ENCODE peak calls at places on chromosome 3, in five cellular contexts. M, U, I, X and K are unnamed samples.

GRCh38 chr3:173894-174293 is 22.7 kb upstream of the CHL1 start:
- DNase-seq in M (no peak), U (no peak), I (no peak), X (no peak), K (no peak)

GRCh38 chr3:153029350-153029749 is 132.7 kb upstream of the RAP2B start:
- DNase-seq in M (no peak), U (no peak), I (peak; percentile 27), X (no peak), K (no peak)

GRCh38 chr3:48856469-48856868 is 8.8 kb upstream of the PRKAR2A start:
- DNase-seq in M (no peak), U (no peak), I (no peak), X (no peak), K (no peak)

GRCh38 chr3:139555249-139555648 is 15.7 kb upstream of the RBP1 start:
- DNase-seq in M (no peak), U (no peak), I (no peak), X (no peak), K (no peak)

GRCh38 chr3:183163563-183163962 is 1.0 kb upstream of the LAMP3 start:
- DNase-seq in M (no peak), U (no peak), I (no peak), X (no peak), K (no peak)

GRCh38 chr3:101695779-101696372 is 9.4 kb upstream of the RPL24 start:
- DNase-seq in M (no peak), U (no peak), I (no peak), X (no peak), K (no peak)

GRCh38 chr3:155675094-155675493 is 69.8 kb downstream of the PLCH1 start:
- DNase-seq in M (no peak), U (no peak), I (no peak), X (no peak), K (no peak)

GRCh38 chr3:39148116-39149058 is 5.0 kb downstream of the CSRNP1 start:
- DNase-seq in M (no peak), U (no peak), I (no peak), X (no peak), K (no peak)

GRCh38 chr3:158718490-158719170 is 13.6 kb downstream of the RARRES1 start:
- DNase-seq in M (no peak), U (no peak), I (no peak), X (no peak), K (no peak)

GRCh38 chr3:187669675-187670504 is at the start of gene SST:
- DNase-seq in M (no peak), U (no peak), I (no peak), X (peak; percentile 43), K (peak; percentile 83)

GRCh38 chr3:64048631-64049061 is 25.4 kb upstream of the PSMD6 start:
- DNase-seq in M (no peak), U (no peak), I (no peak), X (no peak), K (no peak)

GRCh38 chr3:142057331-142057725 is 92.0 kb downstream of the TFDP2 start:
- DNase-seq in M (no peak), U (no peak), I (no peak), X (no peak), K (no peak)

GRCh38 chr3:1404270-1404669 is 311.4 kb downstream of the CNTN6 start:
- DNase-seq in M (no peak), U (no peak), I (no peak), X (no peak), K (no peak)

GRCh38 chr3:86254480-86254879 is 736.5 kb downstream of the VGLL3 start:
- DNase-seq in M (no peak), U (no peak), I (no peak), X (no peak), K (no peak)

GRCh38 chr3:16474304-16474703 is 39.2 kb downstream of the RFTN1 start:
- DNase-seq in M (no peak), U (no peak), I (no peak), X (no peak), K (no peak)

GRCh38 chr3:9500108-9501050 is 53.2 kb downstream of the LHFPL4 start:
- DNase-seq in M (peak; percentile 53), U (peak; percentile 31), I (no peak), X (peak; percentile 54), K (peak; percentile 70)

GRCh38 chr3:5149306-5149880 is 27.3 kb downstream of the ARL8B start:
- DNase-seq in M (no peak), U (no peak), I (no peak), X (no peak), K (no peak)

GRCh38 chr3:176663376-176663775 is 533.9 kb downstream of the TBL1XR1 start:
- DNase-seq in M (no peak), U (no peak), I (no peak), X (no peak), K (no peak)

GRCh38 chr3:126343675-126344074 is 13.5 kb downstream of the KLF15 start:
- DNase-seq in M (peak; percentile 8), U (no peak), I (no peak), X (no peak), K (no peak)

GRCh38 chr3:9279959-9280358 is 30.5 kb upstream of the SRGAP3 start:
- DNase-seq in M (no peak), U (no peak), I (no peak), X (no peak), K (no peak)

GRCh38 chr3:65785065-65785645 is 253.6 kb downstream of the MAGI1 start:
- DNase-seq in M (no peak), U (no peak), I (no peak), X (no peak), K (no peak)

GRCh38 chr3:106135451-106136160 is 266.8 kb upstream of the CBLB start:
- DNase-seq in M (no peak), U (no peak), I (no peak), X (no peak), K (no peak)

GRCh38 chr3:60274646-60275045 is 976.6 kb downstream of the FHIT start:
- DNase-seq in M (no peak), U (no peak), I (no peak), X (no peak), K (no peak)

GRCh38 chr3:123618768-123619484 is 34.1 kb upstream of the HACD2 start:
- DNase-seq in M (peak; percentile 72), U (no peak), I (peak; percentile 36), X (peak; percentile 61), K (peak; percentile 92)

GRCh38 chr3:175005193-175005592 is 146.1 kb downstream of the NAALADL2 start:
- DNase-seq in M (no peak), U (no peak), I (no peak), X (no peak), K (no peak)

GRCh38 chr3:188497021-188497420 is 343.1 kb downstream of the LPP start:
- DNase-seq in M (no peak), U (no peak), I (no peak), X (no peak), K (no peak)

GRCh38 chr3:32146669-32147315 is 40.4 kb downstream of the GPD1L start:
- DNase-seq in M (no peak), U (no peak), I (no peak), X (no peak), K (no peak)

GRCh38 chr3:132784502-132785025 is 62.4 kb upstream of the NPHP3 start:
- DNase-seq in M (no peak), U (no peak), I (no peak), X (no peak), K (no peak)

GRCh38 chr3:182149594-182149993 is 437.9 kb downstream of the SOX2 start:
- DNase-seq in M (no peak), U (no peak), I (no peak), X (no peak), K (no peak)

GRCh38 chr3:189685854-189686253 is 54.7 kb downstream of the TP63 start:
- DNase-seq in M (no peak), U (no peak), I (no peak), X (no peak), K (no peak)

GRCh38 chr3:31635586-31635985 is 102.9 kb downstream of the STT3B start:
- DNase-seq in M (no peak), U (no peak), I (no peak), X (no peak), K (no peak)

GRCh38 chr3:901953-902778 is 190.7 kb upstream of the CNTN6 start:
- DNase-seq in M (no peak), U (no peak), I (no peak), X (no peak), K (no peak)